ENCODE peak calls at places on chromosomes 2 and 18, in five cellular contexts. P, R, W, I and C are unnamed samples.

GRCh38 chr2:96899084-96899735 is 29.3 kb upstream of the SEMA4C start:
- DNase-seq in P (no peak), R (no peak), W (no peak), I (no peak), C (no peak)

GRCh38 chr2:73985318-73986084 is 791 bp downstream of the TET3 start:
- DNase-seq in P (peak), R (peak), W (peak), I (peak), C (no peak)

GRCh38 chr2:150549381-150549780 is 61.9 kb upstream of the RND3 start:
- DNase-seq in P (no peak), R (no peak), W (no peak), I (no peak), C (no peak)

GRCh38 chr2:105396254-105397024 is 2.4 kb downstream of the FHL2 start:
- DNase-seq in P (peak), R (peak), W (no peak), I (no peak), C (peak)

GRCh38 chr18:42287047-42287446 is 332.0 kb downstream of the PIK3C3 start:
- DNase-seq in P (no peak), R (no peak), W (no peak), I (no peak), C (no peak)

GRCh38 chr2:202014328-202015034 is 19.2 kb upstream of the FZD7 start:
- DNase-seq in P (peak), R (no peak), W (no peak), I (no peak), C (no peak)

GRCh38 chr2:29250977-29251376 is 135.8 kb downstream of the CLIP4 start:
- DNase-seq in P (no peak), R (no peak), W (no peak), I (no peak), C (no peak)

GRCh38 chr2:164561416-164561815 is 59.9 kb downstream of the GRB14 start:
- DNase-seq in P (no peak), R (no peak), W (no peak), I (no peak), C (no peak)

GRCh38 chr2:158181171-158181570 is 79.5 kb downstream of the UPP2 start:
- DNase-seq in P (no peak), R (no peak), W (no peak), I (no peak), C (no peak)

GRCh38 chr2:84251651-84252278 is 207.3 kb downstream of the SUCLG1 start:
- DNase-seq in P (no peak), R (no peak), W (no peak), I (no peak), C (no peak)

GRCh38 chr2:104849618-104850097 is 4.3 kb upstream of the POU3F3 start:
- DNase-seq in P (peak), R (peak), W (no peak), I (no peak), C (peak)

GRCh38 chr2:60641866-60642788 is 88.7 kb upstream of the BCL11A start:
- DNase-seq in P (peak), R (peak), W (no peak), I (no peak), C (peak)

GRCh38 chr2:160373263-160374019 is 120.2 kb downstream of the RBMS1 start:
- DNase-seq in P (no peak), R (no peak), W (no peak), I (no peak), C (no peak)

GRCh38 chr18:2036136-2036535 is 535.2 kb downstream of the METTL4 start:
- DNase-seq in P (no peak), R (no peak), W (no peak), I (no peak), C (no peak)

GRCh38 chr2:29053223-29053622 is 21.1 kb downstream of the PCARE start:
- DNase-seq in P (no peak), R (no peak), W (no peak), I (no peak), C (no peak)

GRCh38 chr2:46983065-46983801 is 67.6 kb upstream of the MCFD2 start:
- DNase-seq in P (peak), R (peak), W (peak), I (no peak), C (peak)

GRCh38 chr2:218000137-218000536 is 2.7 kb downstream of the TNS1 start:
- DNase-seq in P (peak), R (peak), W (no peak), I (no peak), C (peak)

GRCh38 chr2:201630577-201630976 is 12.7 kb downstream of the TMEM237 start:
- DNase-seq in P (no peak), R (no peak), W (no peak), I (no peak), C (no peak)

GRCh38 chr2:38168710-38169480 is 92.9 kb upstream of the CYP1B1 start:
- DNase-seq in P (peak), R (no peak), W (no peak), I (no peak), C (peak)

GRCh38 chr2:191618789-191619185 is 59.1 kb upstream of the NABP1 start:
- DNase-seq in P (no peak), R (no peak), W (no peak), I (no peak), C (no peak)

GRCh38 chr2:135532581-135532980 is 1.3 kb downstream of the R3HDM1 start:
- DNase-seq in P (peak), R (no peak), W (no peak), I (no peak), C (no peak)

GRCh38 chr2:196097864-196098660 is 29.4 kb upstream of the DNAH7 start:
- DNase-seq in P (no peak), R (no peak), W (no peak), I (no peak), C (no peak)

GRCh38 chr2:204024503-204024902 is 87.9 kb downstream of the ICOS start:
- DNase-seq in P (peak), R (peak), W (no peak), I (no peak), C (peak)

GRCh38 chr18:22412502-22412901 is 5.2 kb downstream of the CTAGE1 start:
- DNase-seq in P (peak), R (no peak), W (no peak), I (no peak), C (peak)

DNA sequence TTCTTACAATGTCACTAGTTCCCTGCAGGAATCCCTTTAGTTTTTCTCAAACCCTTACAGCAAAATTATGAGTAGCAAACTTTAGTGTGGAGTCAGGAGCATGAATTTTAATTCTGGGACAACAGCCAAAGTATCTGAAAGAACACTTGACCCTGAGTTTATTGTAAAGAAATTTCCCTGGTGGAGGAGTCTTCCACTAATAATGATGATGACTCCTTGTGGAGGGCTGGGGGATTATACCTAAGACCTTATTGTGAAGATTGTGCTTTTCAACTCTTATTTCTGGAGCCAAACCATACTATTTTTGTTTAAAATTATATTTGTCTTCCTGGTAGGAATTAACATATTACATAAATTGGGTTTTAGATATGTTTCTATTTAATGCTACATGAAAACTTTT is 217.0 kb downstream of the MYO3B start:
- DNase-seq in P (peak), R (no peak), W (no peak), I (no peak), C (no peak)
- TF ChIP-seq CTCF in P (no peak), R (no peak), W (no peak), I (no peak), C (peak)

GRCh38 chr18:13217971-13218375 is 587 bp upstream of the LDLRAD4 start:
- DNase-seq in P (peak), R (peak), W (no peak), I (no peak), C (no peak)

GRCh38 chr18:13218376-13219011 is at the start of gene LDLRAD4:
- DNase-seq in P (peak), R (peak), W (no peak), I (peak), C (no peak)

GRCh38 chr18:13216092-13216582 is 2.4 kb upstream of the LDLRAD4 start:
- DNase-seq in P (peak), R (peak), W (peak), I (peak), C (peak)

GRCh38 chr18:13217466-13217961 is 1.0 kb upstream of the LDLRAD4 start:
- DNase-seq in P (peak), R (peak), W (peak), I (peak), C (peak)

GRCh38 chr18:13216732-13217465 is 1.7 kb upstream of the LDLRAD4 start:
- DNase-seq in P (peak), R (peak), W (no peak), I (peak), C (no peak)
- H3K4me3 ChIP-seq in P (no peak), R (no peak), W (peak), I (peak), C (no peak)

GRCh38 chr2:23404426-23404825 is 19.4 kb downstream of the KLHL29 start:
- DNase-seq in P (peak), R (peak), W (no peak), I (no peak), C (peak)
- TF ChIP-seq CTCF in P (peak), R (no peak), W (peak), I (no peak), C (peak)

GRCh38 chr2:230995821-230996220 is at the start of gene SPATA3:
- DNase-seq in P (no peak), R (no peak), W (no peak), I (no peak), C (no peak)
- H3K4me3 ChIP-seq in P (no peak), R (no peak), W (no peak), I (no peak), C (no peak)